ENCODE peak calls at places on chromosome 1, in five cellular contexts. One of them, this sample, is unnamed. For H3K4me1, the result is how much of the 10 kb centered on the place peaks cover.

GRCh38 chr1:116152950-116153691 is 41.9 kb downstream of the MAB21L3 start:
- DNase-seq in IMR-90: no peak
- DNase-seq in left lung: no peak
- DNase-seq in upper lobe of right lung: no peak
- DNase-seq in heart left ventricle: no peak
- DNase-seq in this sample: no peak

GRCh38 chr1:198858026-198858425 is 219.2 kb downstream of the PTPRC start:
- DNase-seq in heart left ventricle: no peak
- DNase-seq in upper lobe of right lung: no peak
- DNase-seq in left lung: no peak
- DNase-seq in IMR-90: no peak
- DNase-seq in this sample: no peak

GRCh38 chr1:202586018-202586821 is 124.0 kb downstream of the SYT2 start:
- DNase-seq in IMR-90: peak
- DNase-seq in upper lobe of right lung: no peak
- DNase-seq in left lung: no peak
- DNase-seq in heart left ventricle: no peak
- DNase-seq in this sample: no peak

GRCh38 chr1:54461731-54462596 is 55.8 kb upstream of the SSBP3 start:
- DNase-seq in IMR-90: no peak
- DNase-seq in left lung: no peak
- DNase-seq in heart left ventricle: no peak
- DNase-seq in upper lobe of right lung: peak
- DNase-seq in this sample: peak

GRCh38 chr1:93668951-93669350 is 12.7 kb downstream of the BCAR3 start:
- DNase-seq in left lung: no peak
- DNase-seq in IMR-90: no peak
- DNase-seq in upper lobe of right lung: no peak
- DNase-seq in heart left ventricle: no peak
- DNase-seq in this sample: no peak

GRCh38 chr1:152514715-152515453 is 602 bp downstream of the CRCT1 start:
- DNase-seq in IMR-90: no peak
- DNase-seq in heart left ventricle: no peak
- DNase-seq in upper lobe of right lung: no peak
- DNase-seq in left lung: no peak
- DNase-seq in this sample: no peak

GRCh38 chr1:207941664-207942063 is 30.7 kb upstream of the CD34 start:
- DNase-seq in upper lobe of right lung: peak
- DNase-seq in IMR-90: peak
- DNase-seq in left lung: peak
- DNase-seq in heart left ventricle: peak
- DNase-seq in this sample: no peak

GRCh38 chr1:96059276-96059675 is 662.3 kb upstream of the PTBP2 start:
- DNase-seq in IMR-90: no peak
- DNase-seq in left lung: no peak
- DNase-seq in upper lobe of right lung: no peak
- DNase-seq in heart left ventricle: no peak
- DNase-seq in this sample: no peak

GRCh38 chr1:41840592-41841246 is 78.0 kb downstream of the HIVEP3 start:
- DNase-seq in upper lobe of right lung: no peak
- DNase-seq in IMR-90: no peak
- DNase-seq in left lung: no peak
- DNase-seq in heart left ventricle: peak
- DNase-seq in this sample: no peak

GRCh38 chr1:152185544-152186391 is 26.7 kb upstream of the RPTN start:
- DNase-seq in heart left ventricle: peak
- DNase-seq in left lung: no peak
- DNase-seq in IMR-90: peak
- DNase-seq in upper lobe of right lung: no peak
- DNase-seq in this sample: no peak

GRCh38 chr1:82162526-82163420 is 362.0 kb downstream of the ADGRL2 start:
- DNase-seq in left lung: no peak
- DNase-seq in IMR-90: no peak
- DNase-seq in upper lobe of right lung: no peak
- DNase-seq in heart left ventricle: no peak
- DNase-seq in this sample: no peak

GRCh38 chr1:100950776-100951175 is 54.9 kb downstream of the SLC30A7 start:
- DNase-seq in IMR-90: peak
- DNase-seq in upper lobe of right lung: no peak
- DNase-seq in heart left ventricle: no peak
- DNase-seq in left lung: no peak
- DNase-seq in this sample: no peak

GRCh38 chr1:234771642-234772344 is 161.8 kb upstream of the IRF2BP2 start:
- DNase-seq in IMR-90: no peak
- DNase-seq in left lung: no peak
- DNase-seq in heart left ventricle: no peak
- DNase-seq in upper lobe of right lung: no peak
- DNase-seq in this sample: no peak
- H3K27ac ChIP-seq in IMR-90: peak
- H3K27ac ChIP-seq in left lung: peak
- H3K27ac ChIP-seq in heart left ventricle: no peak
- H3K27ac ChIP-seq in upper lobe of right lung: peak
- H3K27ac ChIP-seq in this sample: peak

DNA sequence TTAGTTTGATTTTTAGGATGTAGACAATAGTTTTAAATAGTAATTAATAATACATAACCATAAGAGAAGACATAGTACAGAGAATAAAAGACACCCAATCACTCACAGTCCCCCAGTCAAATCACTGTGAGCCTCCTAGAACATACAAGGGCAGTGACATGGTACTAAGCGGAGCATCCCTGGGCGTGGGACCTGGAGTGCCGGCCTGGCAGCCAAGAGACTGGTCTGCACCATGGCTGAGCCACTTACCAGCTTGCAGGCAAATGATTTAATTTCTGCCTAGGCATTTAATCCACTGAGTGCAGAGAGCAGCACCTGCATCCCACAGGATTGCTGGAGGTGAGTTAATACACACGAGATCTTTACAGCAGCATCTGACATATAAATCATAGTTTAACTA is 20.4 kb downstream of the SDHB start:
- DNase-seq in heart left ventricle: no peak
- DNase-seq in upper lobe of right lung: no peak
- DNase-seq in left lung: no peak
- DNase-seq in IMR-90: no peak
- DNase-seq in this sample: no peak
- H3K4me1 ChIP-seq in heart left ventricle: under half
- H3K4me1 ChIP-seq in upper lobe of right lung: under half
- H3K4me1 ChIP-seq in left lung: under half
- H3K4me1 ChIP-seq in IMR-90: under half
- H3K4me1 ChIP-seq in this sample: under half

GRCh38 chr1:1550591-1551432 is 10.4 kb upstream of the TMEM240 start:
- DNase-seq in heart left ventricle: no peak
- DNase-seq in left lung: no peak
- DNase-seq in upper lobe of right lung: no peak
- DNase-seq in IMR-90: peak
- DNase-seq in this sample: peak
- TF ChIP-seq CTCF in heart left ventricle: peak
- TF ChIP-seq CTCF in left lung: no peak
- TF ChIP-seq CTCF in upper lobe of right lung: peak
- TF ChIP-seq CTCF in IMR-90: peak
- TF ChIP-seq CTCF in this sample: peak

DNA sequence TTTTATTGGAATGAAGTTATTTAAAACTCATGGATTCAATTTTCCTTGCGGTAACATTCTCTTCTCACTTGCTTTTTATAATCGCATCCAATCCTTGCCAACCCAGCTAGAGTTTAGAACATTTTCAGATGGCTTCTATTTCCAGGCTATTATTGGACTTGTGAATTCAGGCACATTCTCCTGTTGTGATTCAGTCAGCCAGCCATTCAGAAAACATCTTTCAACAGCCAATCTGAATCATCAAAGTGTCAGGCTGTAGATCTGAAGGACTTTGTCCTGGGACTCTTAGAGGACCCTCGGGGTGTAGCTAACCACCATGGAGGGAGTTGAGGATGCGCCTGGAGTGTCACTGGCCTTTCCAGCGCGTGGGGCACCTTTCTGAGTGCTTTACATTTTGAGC is 92.4 kb downstream of the PRDM2 start:
- DNase-seq in left lung: no peak
- DNase-seq in upper lobe of right lung: no peak
- DNase-seq in IMR-90: peak
- DNase-seq in heart left ventricle: no peak
- DNase-seq in this sample: no peak
- H3K27ac ChIP-seq in left lung: no peak
- H3K27ac ChIP-seq in upper lobe of right lung: no peak
- H3K27ac ChIP-seq in IMR-90: no peak
- H3K27ac ChIP-seq in heart left ventricle: peak
- H3K27ac ChIP-seq in this sample: no peak

DNA sequence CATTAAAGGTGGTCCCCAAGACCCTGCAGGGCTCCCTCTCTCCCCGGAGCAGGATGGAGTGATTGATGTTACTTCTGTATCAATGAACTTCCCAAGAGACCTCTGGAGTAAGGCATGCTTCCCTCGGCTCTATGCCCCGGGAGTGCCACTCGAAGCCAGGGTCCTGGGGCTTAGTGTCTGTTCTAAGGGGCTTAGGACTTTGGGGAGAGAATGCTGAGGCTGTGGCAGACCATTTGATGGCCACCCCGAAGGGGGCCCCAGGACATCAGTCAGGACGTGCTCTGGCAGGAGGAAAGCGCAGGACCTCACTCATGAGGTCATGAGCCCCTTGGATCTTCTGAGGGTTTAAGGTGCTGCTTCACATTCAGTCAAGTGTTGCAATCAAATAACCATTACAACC is 7.5 kb downstream of the KIAA1614 start:
- DNase-seq in IMR-90: no peak
- DNase-seq in left lung: no peak
- DNase-seq in upper lobe of right lung: no peak
- DNase-seq in heart left ventricle: no peak
- DNase-seq in this sample: no peak
- H3K4me1 ChIP-seq in IMR-90: under half
- H3K4me1 ChIP-seq in left lung: under half
- H3K4me1 ChIP-seq in upper lobe of right lung: under half
- H3K4me1 ChIP-seq in heart left ventricle: under half
- H3K4me1 ChIP-seq in this sample: under half

GRCh38 chr1:24642481-24643361 is at the start of gene SRRM1:
- DNase-seq in left lung: peak
- DNase-seq in heart left ventricle: peak
- DNase-seq in upper lobe of right lung: peak
- DNase-seq in IMR-90: peak
- DNase-seq in this sample: peak
- TF ChIP-seq CTCF in left lung: no peak
- TF ChIP-seq CTCF in heart left ventricle: peak
- TF ChIP-seq CTCF in upper lobe of right lung: no peak
- TF ChIP-seq CTCF in IMR-90: peak
- TF ChIP-seq CTCF in this sample: no peak